ENCODE peak calls at places on chromosomes 4 and X, in seven cellular contexts. T is T follicular helper cell; R is suprapubic skin; K is SJSA1; D is activated CD4-positive, CD25-positive, alpha-beta regulatory T cell; O is stimulated activated CD8-positive, alpha-beta memory T cell treated with anti-CD3 and anti-CD28 coated beads, Interleukin-4, amount 100 ng/mL, for 24 hours; F is fibroblast of the aortic adventitia. Y is an unnamed sample.
A peak's percentile ranks its signal among the peaks of the same experiment; 100 is the strongest.

GRCh38 chr4:168507178-168507577 is 10.3 kb downstream of the PALLD start:
- DNase-seq in T (no peak), R (no peak), K (no peak), D (no peak), O (no peak), F (no peak), Y (no peak)

GRCh38 chrX:68917799-68918198 is 89.0 kb downstream of the EFNB1 start:
- DNase-seq in T (no peak), R (no peak), K (no peak), D (no peak), O (no peak), F (no peak), Y (no peak)

GRCh38 chr4:11805837-11806236 is 377.1 kb upstream of the HS3ST1 start:
- DNase-seq in T (no peak), R (no peak), K (no peak), D (no peak), O (no peak), F (peak; percentile 84), Y (no peak)

GRCh38 chrX:119948381-119948780 is 4.8 kb upstream of the NKAP start:
- DNase-seq in T (no peak), R (no peak), K (no peak), D (no peak), O (no peak), F (no peak), Y (no peak)

GRCh38 chr4:45795165-45795564 is 328.7 kb downstream of the GABRG1 start:
- DNase-seq in T (no peak), R (no peak), K (no peak), D (no peak), O (no peak), F (no peak), Y (no peak)

GRCh38 chr4:5751073-5751917 is 40.3 kb downstream of the EVC start:
- DNase-seq in T (no peak), R (no peak), K (no peak), D (no peak), O (no peak), F (peak; percentile 71), Y (no peak)

GRCh38 chr4:184427687-184428086 is 46.7 kb downstream of the IRF2 start:
- DNase-seq in T (no peak), R (no peak), K (no peak), D (no peak), O (no peak), F (peak; percentile 72), Y (no peak)

GRCh38 chr4:6658635-6659075 is 18.2 kb downstream of the MRFAP1 start:
- DNase-seq in T (peak; percentile 40), R (peak; percentile 78), K (no peak), D (no peak), O (peak; percentile 35), F (no peak), Y (peak; percentile 38)

GRCh38 chr4:79241846-79242245 is 84.0 kb downstream of the NAA11 start:
- DNase-seq in T (no peak), R (no peak), K (peak; percentile 1), D (no peak), O (no peak), F (peak; percentile 35), Y (no peak)

GRCh38 chrX:12965390-12965940 is 9.4 kb upstream of the TMSB4X start:
- DNase-seq in T (no peak), R (no peak), K (no peak), D (no peak), O (no peak), F (no peak), Y (no peak)

GRCh38 chr4:14783011-14783877 is 219.0 kb upstream of the CPEB2 start:
- DNase-seq in T (no peak), R (no peak), K (no peak), D (no peak), O (peak; percentile 5), F (peak; percentile 16), Y (no peak)

GRCh38 chr4:26342328-26343040 is 21.7 kb downstream of the RBPJ start:
- DNase-seq in T (no peak), R (no peak), K (peak; percentile 20), D (no peak), O (no peak), F (peak; percentile 83), Y (no peak)

GRCh38 chr4:69999420-69999819 is 3.7 kb downstream of the STATH start:
- DNase-seq in T (no peak), R (no peak), K (no peak), D (no peak), O (no peak), F (peak; percentile 1), Y (no peak)

GRCh38 chrX:133265331-133265730 is 47.2 kb upstream of the TFDP3 start:
- DNase-seq in T (no peak), R (no peak), K (peak; percentile 59), D (no peak), O (no peak), F (no peak), Y (no peak)

GRCh38 chr4:165402375-165402774 is 23.6 kb downstream of the CPE start:
- DNase-seq in T (no peak), R (no peak), K (no peak), D (no peak), O (no peak), F (no peak), Y (no peak)

GRCh38 chr4:3480528-3481112 is 17.5 kb downstream of the DOK7 start:
- DNase-seq in T (peak; percentile 48), R (no peak), K (peak; percentile 44), D (peak; percentile 58), O (peak; percentile 69), F (peak; percentile 72), Y (peak; percentile 37)